ENCODE peak calls at places on chromosomes 16 and 17, in seven cellular contexts. O is K562, W is HCT116, K is HepG2, G is H1, H is SK-N-SH, F is GM12878. U is an unnamed sample.

GRCh38 chr17:45292696-45293412 is 24.0 kb downstream of the MAP3K14 start:
- DNase-seq in O (no peak), W (no peak), K (no peak), G (no peak), H (no peak), F (no peak), U (no peak)

GRCh38 chr16:87550510-87550961 is 51.8 kb upstream of the JPH3 start:
- DNase-seq in O (peak), W (no peak), K (no peak), G (no peak), H (peak), F (no peak), U (peak)

GRCh38 chr16:59459811-59460210 is 725.7 kb upstream of the GOT2 start:
- DNase-seq in O (no peak), W (no peak), K (no peak), G (no peak), H (no peak), F (no peak), U (no peak)

GRCh38 chr16:84545114-84545737 is 40.8 kb upstream of the MEAK7 start:
- DNase-seq in O (no peak), W (no peak), K (no peak), G (no peak), H (no peak), F (no peak), U (no peak)

GRCh38 chr17:76524598-76525512 is 12.7 kb downstream of the CYGB start:
- DNase-seq in O (no peak), W (no peak), K (peak), G (no peak), H (no peak), F (no peak), U (peak)

GRCh38 chr17:17694229-17695081 is 13.2 kb downstream of the RAI1 start:
- DNase-seq in O (peak), W (no peak), K (peak), G (no peak), H (peak), F (no peak), U (peak)

GRCh38 chr17:31495049-31495885 is 103.8 kb downstream of the RAB11FIP4 start:
- DNase-seq in O (no peak), W (no peak), K (no peak), G (no peak), H (peak), F (no peak), U (peak)

GRCh38 chr17:3766783-3767182 is 34.2 kb downstream of the ITGAE start:
- DNase-seq in O (no peak), W (no peak), K (no peak), G (no peak), H (no peak), F (no peak), U (no peak)

GRCh38 chr17:45228121-45228941 is 6.6 kb downstream of the FMNL1 start:
- DNase-seq in O (no peak), W (no peak), K (no peak), G (no peak), H (no peak), F (no peak), U (no peak)

GRCh38 chr17:976316-976715 is 3.3 kb downstream of the NXN start:
- DNase-seq in O (no peak), W (no peak), K (no peak), G (no peak), H (no peak), F (no peak), U (no peak)

GRCh38 chr17:1082579-1082978 is 85.7 kb downstream of the TIMM22 start:
- DNase-seq in O (no peak), W (no peak), K (no peak), G (no peak), H (no peak), F (no peak), U (no peak)

GRCh38 chr17:44384281-44384822 is 5.1 kb downstream of the ITGA2B start:
- DNase-seq in O (no peak), W (no peak), K (no peak), G (no peak), H (peak), F (no peak), U (no peak)

GRCh38 chr16:57807252-57807967 is 5.1 kb upstream of the KIFC3 start:
- DNase-seq in O (no peak), W (no peak), K (no peak), G (no peak), H (no peak), F (no peak), U (no peak)

GRCh38 chr17:66494023-66494803 is 191.8 kb downstream of the PRKCA start:
- DNase-seq in O (peak), W (peak), K (no peak), G (no peak), H (no peak), F (no peak), U (no peak)

GRCh38 chr17:32564325-32564724 is 77.5 kb downstream of the CDK5R1 start:
- DNase-seq in O (no peak), W (no peak), K (no peak), G (no peak), H (no peak), F (no peak), U (no peak)

GRCh38 chr17:72569193-72569946 is 448.6 kb downstream of the SOX9 start:
- DNase-seq in O (no peak), W (no peak), K (peak), G (no peak), H (peak), F (no peak), U (no peak)

GRCh38 chr17:1362065-1362848 is 37.8 kb downstream of the YWHAE start:
- DNase-seq in O (no peak), W (no peak), K (no peak), G (no peak), H (no peak), F (no peak), U (no peak)

GRCh38 chr16:53754938-53755910 is 51.3 kb downstream of the FTO start:
- DNase-seq in O (no peak), W (no peak), K (no peak), G (no peak), H (no peak), F (no peak), U (peak)

GRCh38 chr17:80725532-80725931 is 180.9 kb downstream of the RPTOR start:
- DNase-seq in O (no peak), W (no peak), K (no peak), G (no peak), H (peak), F (no peak), U (no peak)

GRCh38 chr17:72725432-72726068 is 366.9 kb downstream of the SLC39A11 start:
- DNase-seq in O (peak), W (peak), K (peak), G (no peak), H (peak), F (no peak), U (peak)

GRCh38 chr17:74442291-74442669 is 10.4 kb downstream of the GPRC5C start:
- DNase-seq in O (no peak), W (no peak), K (no peak), G (no peak), H (no peak), F (no peak), U (no peak)

GRCh38 chr17:47847341-47848197 is 3.4 kb downstream of the SP6 start:
- DNase-seq in O (no peak), W (no peak), K (no peak), G (no peak), H (peak), F (no peak), U (no peak)

GRCh38 chr17:82031303-82031884 is at the start of gene RAC3:
- DNase-seq in O (peak), W (no peak), K (no peak), G (no peak), H (peak), F (no peak), U (no peak)

GRCh38 chr17:48502901-48503300 is 27.9 kb downstream of the HOXB1 start:
- DNase-seq in O (no peak), W (no peak), K (no peak), G (no peak), H (no peak), F (no peak), U (no peak)

GRCh38 chr17:80983545-80983944 is 8.1 kb upstream of the CHMP6 start:
- DNase-seq in O (no peak), W (no peak), K (no peak), G (no peak), H (no peak), F (no peak), U (no peak)

GRCh38 chr16:31477220-31478216 is 5.4 kb upstream of the SLC5A2 start:
- DNase-seq in O (peak), W (no peak), K (peak), G (no peak), H (no peak), F (no peak), U (peak)

GRCh38 chr17:2396568-2397246 is 4.2 kb downstream of the MNT start:
- DNase-seq in O (peak), W (peak), K (peak), G (peak), H (peak), F (peak), U (peak)

GRCh38 chr17:9729034-9729650 is 62.2 kb downstream of the DHRS7C start:
- DNase-seq in O (peak), W (peak), K (peak), G (no peak), H (peak), F (peak), U (peak)
- TF ChIP-seq JUND in O (no peak), W (no peak), K (no peak), G (no peak), H (no peak), F (no peak), U (no peak)

GRCh38 chr16:89921131-89921698 is 1.9 kb upstream of the TUBB3 start:
- DNase-seq in O (no peak), W (no peak), K (peak), G (no peak), H (no peak), F (no peak), U (no peak)

GRCh38 chr16:89922884-89923639 is at the start of gene TUBB3:
- DNase-seq in O (peak), W (peak), K (peak), G (no peak), H (peak), F (no peak), U (peak)

GRCh38 chr16:89922477-89922883 is 662 bp upstream of the TUBB3 start:
- DNase-seq in O (peak), W (peak), K (peak), G (no peak), H (peak), F (no peak), U (no peak)

GRCh38 chr16:89920723-89921122 is 2.1 kb downstream of the MC1R start:
- DNase-seq in O (no peak), W (no peak), K (no peak), G (no peak), H (no peak), F (no peak), U (no peak)

DNA sequence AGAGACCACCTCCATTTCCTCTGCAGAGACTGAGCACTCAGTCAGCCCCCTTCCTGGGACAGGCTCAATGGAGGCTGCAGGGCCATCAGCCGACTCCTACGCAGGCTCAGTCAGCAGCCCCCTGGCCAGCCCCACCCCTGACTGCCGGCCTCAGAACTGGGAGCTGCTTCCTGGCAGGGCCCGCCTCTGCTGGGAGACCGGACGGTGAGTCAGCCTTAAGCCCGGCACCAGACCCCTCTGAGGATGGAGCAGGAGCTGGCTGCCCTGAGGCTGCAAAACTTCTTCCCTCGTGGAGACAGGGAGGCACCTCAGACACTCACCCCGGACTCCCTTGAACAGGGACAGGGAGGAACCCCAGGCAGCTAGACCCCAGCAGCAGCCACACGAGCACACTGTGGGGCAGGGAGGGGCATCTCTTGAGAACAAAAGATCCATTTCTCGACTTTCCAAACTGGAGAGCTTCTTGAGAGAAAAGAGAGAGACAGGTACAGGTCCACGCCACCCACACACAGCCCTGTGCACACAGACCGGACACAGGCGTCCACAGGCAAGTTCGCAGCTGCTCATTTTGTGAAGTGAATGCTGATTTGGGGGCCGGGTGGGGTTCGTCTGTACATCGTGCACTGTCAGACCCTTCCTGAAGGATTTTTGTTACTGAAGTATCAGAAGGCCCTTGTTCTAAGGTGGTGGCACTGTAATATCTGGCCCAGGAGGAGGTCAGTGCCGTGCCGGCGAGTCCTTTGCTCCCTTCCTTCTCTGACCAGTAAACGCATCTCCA is 1.3 kb upstream of the TUBB3 start:
- DNase-seq in O (peak), W (peak), K (peak), G (no peak), H (peak), F (no peak), U (no peak)
- TF ChIP-seq JUND in O (peak), W (no peak), K (peak), G (no peak), H (peak), F (no peak), U (no peak)

GRCh38 chr16:66358231-66358630 is 8.3 kb upstream of the CDH5 start:
- DNase-seq in O (no peak), W (no peak), K (no peak), G (no peak), H (no peak), F (no peak), U (no peak)

GRCh38 chr16:66359012-66359411 is 7.5 kb upstream of the CDH5 start:
- DNase-seq in O (no peak), W (no peak), K (no peak), G (no peak), H (no peak), F (no peak), U (no peak)

GRCh38 chr16:66360624-66361324 is 5.7 kb upstream of the CDH5 start:
- DNase-seq in O (no peak), W (no peak), K (no peak), G (no peak), H (no peak), F (no peak), U (no peak)

GRCh38 chr16:66361604-66362135 is 4.8 kb upstream of the CDH5 start:
- DNase-seq in O (no peak), W (no peak), K (no peak), G (no peak), H (no peak), F (no peak), U (no peak)

DNA sequence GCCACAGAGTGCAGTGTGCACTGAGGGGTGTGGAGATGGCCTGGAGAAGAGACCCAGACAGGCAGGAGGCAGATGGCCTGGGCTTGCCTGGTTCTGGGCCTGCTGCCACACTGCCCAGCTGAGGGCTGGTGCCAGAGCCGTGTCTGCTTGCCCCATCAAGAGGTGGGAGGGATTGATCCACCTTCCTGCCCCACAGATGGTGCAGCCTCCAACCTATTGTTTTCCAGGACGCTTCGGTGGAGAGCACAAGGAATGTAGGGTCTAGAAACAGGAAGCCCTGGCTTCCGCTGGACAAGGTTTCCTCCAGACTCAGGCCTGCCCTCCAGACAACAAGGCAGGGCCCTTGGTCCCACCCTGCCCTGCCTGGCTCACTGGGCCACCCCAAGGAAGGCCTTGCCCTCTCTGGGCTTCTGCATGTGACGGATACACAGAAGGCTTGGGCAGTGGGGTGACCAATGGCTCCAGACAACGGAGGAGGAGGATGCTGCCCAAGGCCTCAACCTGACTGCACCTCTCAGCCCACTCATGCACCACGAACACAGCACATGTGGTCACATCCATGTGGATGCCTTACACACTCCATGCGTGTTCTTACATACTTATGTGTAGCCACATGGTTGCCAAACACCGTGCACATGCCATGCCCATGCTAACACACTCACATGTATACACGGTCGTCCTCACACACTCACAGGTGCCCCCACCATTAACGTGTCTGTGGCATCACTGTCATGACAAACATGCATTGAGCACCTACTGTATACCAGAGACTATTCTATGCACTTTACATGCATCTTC is 6.5 kb upstream of the CDH5 start:
- DNase-seq in O (no peak), W (no peak), K (no peak), G (no peak), H (no peak), F (no peak), U (no peak)
- TF ChIP-seq JUND in O (no peak), W (no peak), K (no peak), G (no peak), H (no peak), F (no peak), U (no peak)

DNA sequence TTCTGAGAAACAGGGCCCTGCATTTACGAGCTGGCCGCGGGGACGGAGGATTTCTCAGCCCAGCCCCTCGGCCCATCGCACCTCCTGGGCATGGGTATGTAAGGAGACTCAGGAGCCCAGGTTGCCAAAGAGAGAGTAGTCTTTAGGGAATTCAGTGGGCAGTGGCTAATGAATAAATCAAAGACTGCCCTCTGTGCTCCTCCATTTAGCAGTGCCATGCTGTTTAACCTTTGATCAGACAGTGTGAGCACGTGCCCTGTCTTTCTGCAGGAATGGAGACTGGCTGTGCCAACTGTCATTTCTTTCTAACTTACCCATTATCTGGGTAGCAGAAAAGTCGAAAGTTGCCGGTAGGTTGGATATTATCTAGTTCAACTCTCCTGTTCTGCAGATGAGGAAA is 62.4 kb downstream of the CDRT4 start:
- DNase-seq in O (no peak), W (no peak), K (no peak), G (no peak), H (no peak), F (no peak), U (no peak)
- TF ChIP-seq JUND in O (no peak), W (no peak), K (no peak), G (no peak), H (no peak), F (no peak), U (no peak)

DNA sequence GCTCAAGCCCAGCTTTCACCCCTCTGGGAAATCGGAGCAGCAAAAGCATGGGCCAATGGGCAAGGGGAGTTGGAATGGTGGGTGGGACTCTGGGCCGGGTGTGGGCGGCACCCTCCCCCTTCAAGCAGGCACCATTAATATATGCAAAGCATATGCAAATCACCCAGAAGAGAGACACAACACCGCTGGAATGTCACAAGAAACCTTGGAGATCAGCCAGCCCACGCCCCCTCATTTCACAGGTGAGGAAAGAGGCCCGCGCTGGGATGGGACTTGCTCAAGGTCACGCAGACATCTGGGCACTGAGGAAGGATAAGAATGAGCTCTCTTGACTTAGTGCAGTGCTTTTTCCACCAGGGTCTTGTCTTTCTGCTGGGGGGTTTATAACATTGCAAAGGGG is 4.8 kb downstream of the SRCIN1 start:
- DNase-seq in O (peak), W (no peak), K (no peak), G (no peak), H (no peak), F (no peak), U (no peak)
- TF ChIP-seq JUND in O (no peak), W (no peak), K (no peak), G (no peak), H (no peak), F (no peak), U (no peak)

DNA sequence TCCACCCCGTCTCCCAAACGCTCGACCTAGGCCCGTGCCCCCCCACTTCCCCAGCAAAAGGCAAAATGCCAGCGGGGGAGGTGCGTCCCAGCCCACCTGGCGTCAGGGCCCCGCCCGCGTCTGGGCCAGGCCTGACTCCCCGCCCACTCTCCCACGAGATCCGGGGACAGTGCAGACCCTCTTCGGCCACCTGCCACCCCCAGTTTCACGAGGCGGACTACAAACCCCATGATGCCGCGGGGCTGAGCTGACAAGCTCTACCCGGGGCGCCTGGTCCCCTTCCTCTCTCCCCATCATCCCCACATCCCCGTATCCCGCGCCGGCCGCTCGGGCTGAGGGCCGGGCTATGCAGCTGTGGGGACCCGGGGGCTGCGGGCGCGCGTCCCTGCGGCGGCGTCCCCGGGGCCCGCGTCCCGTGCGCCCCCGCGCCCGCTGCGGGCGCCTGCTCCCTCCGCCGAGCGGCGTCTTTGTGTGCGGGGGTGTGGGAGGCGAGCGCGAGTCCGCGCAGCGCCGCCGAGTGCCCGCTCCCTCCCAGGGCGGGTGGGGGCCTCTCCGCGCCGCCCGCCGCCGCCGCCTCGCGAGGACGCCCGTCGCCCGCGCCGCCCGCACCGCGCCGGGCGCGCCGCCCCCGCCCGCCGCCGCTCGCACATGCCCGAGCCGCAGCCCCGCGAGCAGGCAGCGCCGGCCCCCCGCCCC is at the start of gene ANKRD13B:
- DNase-seq in O (peak), W (no peak), K (no peak), G (no peak), H (peak), F (no peak), U (peak)
- TF ChIP-seq JUND in O (no peak), W (no peak), K (no peak), G (no peak), H (no peak), F (no peak), U (no peak)